ENCODE peak calls at places on chromosomes 4 and X, in four cellular contexts. One of them, this sample, is unnamed.

GRCh38 chrX:129749069-129749468 is 10.3 kb downstream of the XPNPEP2 start:
- DNase-seq in GM23248: peak; percentile 39
- DNase-seq in esophagus squamous epithelium: no peak
- DNase-seq in kidney tubule cell: no peak
- DNase-seq in this sample: no peak

GRCh38 chr4:77669911-77670590 is 64.4 kb downstream of the CXCL13 start:
- DNase-seq in GM23248: no peak
- DNase-seq in esophagus squamous epithelium: no peak
- DNase-seq in kidney tubule cell: no peak
- DNase-seq in this sample: no peak

GRCh38 chr4:7190668-7191545 is 1.4 kb upstream of the SORCS2 start:
- DNase-seq in GM23248: no peak
- DNase-seq in esophagus squamous epithelium: no peak
- DNase-seq in kidney tubule cell: no peak
- DNase-seq in this sample: no peak

GRCh38 chr4:11487876-11488545 is 59.3 kb upstream of the HS3ST1 start:
- DNase-seq in GM23248: no peak
- DNase-seq in esophagus squamous epithelium: no peak
- DNase-seq in kidney tubule cell: no peak
- DNase-seq in this sample: no peak

GRCh38 chr4:112219826-112220366 is 11.7 kb upstream of the AP1AR start:
- DNase-seq in GM23248: no peak
- DNase-seq in esophagus squamous epithelium: no peak
- DNase-seq in kidney tubule cell: no peak
- DNase-seq in this sample: no peak

GRCh38 chrX:1685460-1685859 is 70.6 kb downstream of the ASMT start:
- DNase-seq in GM23248: no peak
- DNase-seq in esophagus squamous epithelium: no peak
- DNase-seq in kidney tubule cell: no peak
- DNase-seq in this sample: no peak

GRCh38 chrX:139203681-139204575 is 326.6 kb upstream of the F9 start:
- DNase-seq in GM23248: peak; percentile 59
- DNase-seq in esophagus squamous epithelium: no peak
- DNase-seq in kidney tubule cell: peak; percentile 35
- DNase-seq in this sample: no peak

GRCh38 chr4:127586922-127587571 is 45.7 kb upstream of the INTU start:
- DNase-seq in GM23248: peak; percentile 53
- DNase-seq in esophagus squamous epithelium: no peak
- DNase-seq in kidney tubule cell: peak; percentile 67
- DNase-seq in this sample: no peak

GRCh38 chr4:175657571-175657970 is 154.5 kb downstream of the GPM6A start:
- DNase-seq in GM23248: no peak
- DNase-seq in esophagus squamous epithelium: no peak
- DNase-seq in kidney tubule cell: no peak
- DNase-seq in this sample: no peak

GRCh38 chr4:147754037-147754445 is 22.2 kb downstream of the ARHGAP10 start:
- DNase-seq in GM23248: peak; percentile 86
- DNase-seq in esophagus squamous epithelium: no peak
- DNase-seq in kidney tubule cell: peak; percentile 68
- DNase-seq in this sample: no peak